ENCODE peak calls at places on chromosomes 1 and 21, in five cellular contexts. M, H, X, D and Y are unnamed samples.

GRCh38 chr1:218643926-218644325 is 298.8 kb downstream of the TGFB2 start:
- DNase-seq in M (no peak), H (no peak), X (no peak), D (no peak), Y (no peak)

GRCh38 chr1:244210884-244211558 is 159.9 kb downstream of the ZBTB18 start:
- DNase-seq in M (no peak), H (peak; percentile 66), X (no peak), D (no peak), Y (no peak)

GRCh38 chr1:65066379-65066765 is 81.6 kb upstream of the AK4 start:
- DNase-seq in M (peak; percentile 39), H (peak; percentile 29), X (no peak), D (no peak), Y (no peak)

GRCh38 chr1:200147742-200148141 is 120.2 kb downstream of the NR5A2 start:
- DNase-seq in M (no peak), H (no peak), X (no peak), D (no peak), Y (no peak)

GRCh38 chr1:201461193-201461657 is 7.8 kb downstream of the PHLDA3 start:
- DNase-seq in M (peak; percentile 73), H (peak; percentile 99), X (peak; percentile 84), D (peak; percentile 71), Y (no peak)

GRCh38 chr1:4801192-4801924 is 146.9 kb downstream of the AJAP1 start:
- DNase-seq in M (peak; percentile 35), H (no peak), X (no peak), D (no peak), Y (no peak)

GRCh38 chr1:175768610-175769009 is 25.2 kb upstream of the TNR start:
- DNase-seq in M (no peak), H (no peak), X (no peak), D (no peak), Y (no peak)

GRCh38 chr1:24481843-24482610 is 20.6 kb upstream of the RCAN3 start:
- DNase-seq in M (no peak), H (no peak), X (no peak), D (no peak), Y (no peak)

GRCh38 chr1:193114485-193115095 is 7.2 kb upstream of the CDC73 start:
- DNase-seq in M (no peak), H (no peak), X (no peak), D (no peak), Y (no peak)

GRCh38 chr1:56097713-56098112 is 481.6 kb downstream of the PLPP3 start:
- DNase-seq in M (no peak), H (no peak), X (no peak), D (no peak), Y (no peak)

GRCh38 chr21:38921511-38922215 is 115.9 kb downstream of the ETS2 start:
- DNase-seq in M (no peak), H (peak; percentile 68), X (no peak), D (no peak), Y (no peak)

GRCh38 chr1:183218981-183219621 is 33.0 kb downstream of the LAMC2 start:
- DNase-seq in M (peak; percentile 75), H (no peak), X (peak; percentile 54), D (no peak), Y (no peak)

GRCh38 chr1:26820784-26821269 is 5.7 kb upstream of the ZDHHC18 start:
- DNase-seq in M (no peak), H (no peak), X (no peak), D (no peak), Y (no peak)

GRCh38 chr1:63324779-63325119 is 2.4 kb downstream of the FOXD3 start:
- DNase-seq in M (no peak), H (no peak), X (no peak), D (no peak), Y (no peak)

GRCh38 chr21:34129971-34130597 is 56.7 kb downstream of the MRPS6 start:
- DNase-seq in M (no peak), H (no peak), X (no peak), D (no peak), Y (no peak)

GRCh38 chr1:29645586-29645985 is 409.3 kb downstream of the PTPRU start:
- DNase-seq in M (no peak), H (no peak), X (no peak), D (no peak), Y (peak; percentile 5)

GRCh38 chr1:43711049-43711448 is 3.7 kb downstream of the ST3GAL3 start:
- DNase-seq in M (no peak), H (peak; percentile 67), X (no peak), D (no peak), Y (no peak)

GRCh38 chr1:59149435-59149834 is 147.5 kb upstream of the FGGY start:
- DNase-seq in M (no peak), H (no peak), X (no peak), D (no peak), Y (no peak)

GRCh38 chr1:24856787-24857527 is 73.1 kb downstream of the RUNX3 start:
- DNase-seq in M (no peak), H (no peak), X (no peak), D (no peak), Y (no peak)

GRCh38 chr1:1230656-1231399 is 973 bp downstream of the SDF4 start:
- DNase-seq in M (no peak), H (peak; percentile 64), X (no peak), D (no peak), Y (no peak)

GRCh38 chr1:67948155-67949075 is 102.0 kb downstream of the DIRAS3 start:
- DNase-seq in M (no peak), H (no peak), X (no peak), D (no peak), Y (no peak)

GRCh38 chr1:198726455-198726854 is 87.6 kb downstream of the PTPRC start:
- DNase-seq in M (no peak), H (no peak), X (no peak), D (no peak), Y (no peak)

GRCh38 chr1:58409826-58410225 is 136.7 kb downstream of the OMA1 start:
- DNase-seq in M (no peak), H (no peak), X (no peak), D (no peak), Y (no peak)

GRCh38 chr1:232378266-232379041 is 251.5 kb downstream of the SIPA1L2 start:
- DNase-seq in M (peak; percentile 26), H (no peak), X (no peak), D (no peak), Y (no peak)

GRCh38 chr1:115771094-115771846 is 2.8 kb upstream of the CASQ2 start:
- DNase-seq in M (no peak), H (no peak), X (no peak), D (no peak), Y (no peak)

GRCh38 chr1:68969430-68969829 is 472.5 kb upstream of the DEPDC1 start:
- DNase-seq in M (no peak), H (no peak), X (no peak), D (no peak), Y (no peak)

GRCh38 chr21:17981060-17981459 is 161.9 kb upstream of the C21orf91 start:
- DNase-seq in M (no peak), H (no peak), X (no peak), D (no peak), Y (no peak)

DNA sequence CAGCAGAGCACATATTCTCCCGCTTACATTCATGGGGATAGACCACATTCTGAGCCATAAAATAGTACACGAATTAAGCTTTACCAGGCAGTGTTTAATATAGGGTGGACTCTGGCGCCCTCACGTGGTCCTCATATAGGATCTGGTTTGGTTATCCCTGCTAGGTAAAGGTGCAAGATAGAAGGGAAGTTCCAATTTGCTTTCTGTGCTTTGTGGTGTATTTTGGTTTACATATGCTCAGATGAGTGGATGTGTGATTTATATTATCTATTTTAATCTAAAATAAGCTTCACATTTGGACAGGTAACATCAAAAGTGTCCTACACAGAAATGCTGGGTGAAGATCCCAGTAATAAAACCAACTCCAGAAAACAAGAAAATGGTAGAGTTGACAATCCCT is 3.6 kb downstream of the CR1 start:
- DNase-seq in M (peak; percentile 46), H (peak; percentile 90), X (peak; percentile 65), D (no peak), Y (peak; percentile 24)
- TF ChIP-seq CTCF in M (peak; percentile 61), H (peak; percentile 97), X (peak; percentile 43), D (peak; percentile 31), Y (peak; percentile 92)

DNA sequence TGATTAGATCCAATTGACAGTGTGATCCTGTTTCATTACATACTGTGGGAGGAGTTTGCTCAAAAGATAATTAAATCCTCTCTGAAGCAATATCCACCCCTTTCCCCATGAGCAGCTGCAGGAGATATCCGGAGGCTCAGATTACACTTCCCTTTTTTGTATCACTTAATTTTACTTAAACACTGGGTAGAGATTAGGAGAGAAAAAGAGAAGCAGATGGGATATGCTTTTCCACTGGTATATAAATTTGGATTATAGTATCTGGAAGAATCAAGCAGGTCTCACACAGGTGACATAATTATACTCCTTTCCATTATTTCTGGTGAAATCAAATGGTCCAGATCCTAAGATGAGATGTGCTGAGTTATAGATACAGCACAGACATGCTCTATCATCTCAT is 333.4 kb upstream of the ZRANB2 start:
- DNase-seq in M (no peak), H (no peak), X (no peak), D (no peak), Y (no peak)
- TF ChIP-seq CTCF in M (no peak), H (no peak), X (no peak), D (no peak), Y (no peak)

DNA sequence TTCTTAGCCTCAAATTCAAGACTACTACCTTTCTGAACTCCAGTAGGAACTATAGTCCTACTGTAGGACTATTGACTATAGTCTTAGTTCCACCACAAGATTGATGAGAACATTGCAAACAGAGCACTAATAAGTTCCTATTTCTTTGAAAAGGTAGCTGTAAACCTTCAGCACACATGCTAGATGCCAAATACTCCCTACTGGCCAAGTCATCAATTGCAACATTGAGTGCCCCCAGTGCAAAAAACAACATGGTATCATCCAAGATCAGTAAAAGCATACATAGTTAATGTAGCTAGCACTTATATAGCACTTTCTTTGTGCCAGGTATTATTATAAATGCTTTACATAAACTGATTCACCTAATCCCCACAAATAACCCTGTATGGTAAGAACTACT is 99.8 kb downstream of the MRPL39 start:
- DNase-seq in M (no peak), H (peak; percentile 50), X (no peak), D (no peak), Y (no peak)
- TF ChIP-seq CTCF in M (no peak), H (no peak), X (no peak), D (no peak), Y (no peak)

DNA sequence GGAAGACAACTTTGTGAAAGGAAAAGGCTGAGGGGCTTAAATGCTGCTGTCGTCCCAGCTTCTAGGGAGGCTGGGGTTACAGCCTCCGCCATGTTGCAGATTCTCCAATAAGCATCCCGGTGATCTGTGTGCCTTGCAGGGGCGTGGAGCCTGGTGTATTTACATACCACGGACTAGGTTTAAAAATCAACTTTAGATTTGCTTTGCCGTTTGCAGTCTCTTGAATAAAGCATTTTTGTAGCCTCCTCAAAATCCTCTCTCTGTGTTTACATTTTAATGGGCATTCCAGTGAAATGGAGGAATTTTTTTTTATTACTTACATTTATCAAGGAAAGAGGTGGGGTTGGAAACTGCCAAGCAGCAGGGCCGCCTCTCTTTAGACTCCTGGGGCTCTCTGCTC is 437.5 kb upstream of the VAMP3 start:
- DNase-seq in M (no peak), H (no peak), X (no peak), D (no peak), Y (no peak)
- TF ChIP-seq CTCF in M (no peak), H (no peak), X (no peak), D (no peak), Y (no peak)